ENCODE peak calls at places on chromosome 20, in nine cellular contexts. One of them, this sample, is unnamed.

GRCh38 chr20:50320005-50320909 is 129.6 kb downstream of the CEBPB start:
- DNase-seq in spleen: peak
- DNase-seq in GM12891: no peak
- DNase-seq in stomach: no peak
- DNase-seq in transverse colon: peak
- DNase-seq in HL-60: no peak
- DNase-seq in HCT116: no peak
- DNase-seq in SK-N-SH: peak
- DNase-seq in sigmoid colon: peak
- DNase-seq in this sample: no peak

GRCh38 chr20:36573103-36573797 is at the start of gene TGIF2:
- DNase-seq in spleen: peak
- DNase-seq in GM12891: peak
- DNase-seq in stomach: peak
- DNase-seq in transverse colon: peak
- DNase-seq in HL-60: peak
- DNase-seq in HCT116: peak
- DNase-seq in SK-N-SH: peak
- DNase-seq in sigmoid colon: peak
- DNase-seq in this sample: no peak

GRCh38 chr20:33990075-33990474 is 3.6 kb upstream of the RALY start:
- DNase-seq in spleen: no peak
- DNase-seq in GM12891: no peak
- DNase-seq in stomach: no peak
- DNase-seq in transverse colon: no peak
- DNase-seq in HL-60: no peak
- DNase-seq in HCT116: no peak
- DNase-seq in SK-N-SH: no peak
- DNase-seq in sigmoid colon: no peak
- DNase-seq in this sample: no peak

GRCh38 chr20:51562334-51563140 is 20.0 kb upstream of the NFATC2 start:
- DNase-seq in spleen: peak
- DNase-seq in GM12891: peak
- DNase-seq in stomach: peak
- DNase-seq in transverse colon: peak
- DNase-seq in HL-60: no peak
- DNase-seq in HCT116: peak
- DNase-seq in SK-N-SH: peak
- DNase-seq in sigmoid colon: peak
- DNase-seq in this sample: no peak

GRCh38 chr20:37314617-37315292 is 25.3 kb downstream of the MANBAL start:
- DNase-seq in spleen: no peak
- DNase-seq in GM12891: no peak
- DNase-seq in stomach: no peak
- DNase-seq in transverse colon: no peak
- DNase-seq in HL-60: no peak
- DNase-seq in HCT116: no peak
- DNase-seq in SK-N-SH: peak
- DNase-seq in sigmoid colon: peak
- DNase-seq in this sample: no peak

GRCh38 chr20:43539975-43540672 is 18.7 kb upstream of the SGK2 start:
- DNase-seq in spleen: no peak
- DNase-seq in GM12891: no peak
- DNase-seq in stomach: peak
- DNase-seq in transverse colon: no peak
- DNase-seq in HL-60: no peak
- DNase-seq in HCT116: no peak
- DNase-seq in SK-N-SH: no peak
- DNase-seq in sigmoid colon: no peak
- DNase-seq in this sample: no peak

GRCh38 chr20:14062786-14063185 is 67.5 kb downstream of the MACROD2 start:
- DNase-seq in spleen: no peak
- DNase-seq in GM12891: no peak
- DNase-seq in stomach: no peak
- DNase-seq in transverse colon: no peak
- DNase-seq in HL-60: no peak
- DNase-seq in HCT116: no peak
- DNase-seq in SK-N-SH: no peak
- DNase-seq in sigmoid colon: no peak
- DNase-seq in this sample: no peak

GRCh38 chr20:57079016-57080005 is 187.1 kb downstream of the BMP7 start:
- DNase-seq in spleen: no peak
- DNase-seq in GM12891: no peak
- DNase-seq in stomach: no peak
- DNase-seq in transverse colon: no peak
- DNase-seq in HL-60: no peak
- DNase-seq in HCT116: no peak
- DNase-seq in SK-N-SH: no peak
- DNase-seq in sigmoid colon: no peak
- DNase-seq in this sample: no peak

GRCh38 chr20:20992274-20992673 is 113.9 kb downstream of the LINC00237 start:
- DNase-seq in spleen: no peak
- DNase-seq in GM12891: no peak
- DNase-seq in stomach: no peak
- DNase-seq in transverse colon: no peak
- DNase-seq in HL-60: no peak
- DNase-seq in HCT116: no peak
- DNase-seq in SK-N-SH: no peak
- DNase-seq in sigmoid colon: no peak
- DNase-seq in this sample: no peak

GRCh38 chr20:5862703-5863039 is 87.7 kb downstream of the TRMT6 start:
- DNase-seq in spleen: no peak
- DNase-seq in GM12891: no peak
- DNase-seq in stomach: no peak
- DNase-seq in transverse colon: no peak
- DNase-seq in HL-60: no peak
- DNase-seq in HCT116: no peak
- DNase-seq in SK-N-SH: no peak
- DNase-seq in sigmoid colon: no peak
- DNase-seq in this sample: no peak

GRCh38 chr20:50260480-50261221 is 70.0 kb downstream of the CEBPB start:
- DNase-seq in spleen: no peak
- DNase-seq in GM12891: no peak
- DNase-seq in stomach: no peak
- DNase-seq in transverse colon: no peak
- DNase-seq in HL-60: peak
- DNase-seq in HCT116: no peak
- DNase-seq in SK-N-SH: no peak
- DNase-seq in sigmoid colon: no peak
- DNase-seq in this sample: no peak

GRCh38 chr20:3068986-3069900 is 2.2 kb upstream of the OXT start:
- DNase-seq in spleen: peak
- DNase-seq in GM12891: no peak
- DNase-seq in stomach: peak
- DNase-seq in transverse colon: no peak
- DNase-seq in HL-60: peak
- DNase-seq in HCT116: no peak
- DNase-seq in SK-N-SH: no peak
- DNase-seq in sigmoid colon: no peak
- DNase-seq in this sample: no peak

DNA sequence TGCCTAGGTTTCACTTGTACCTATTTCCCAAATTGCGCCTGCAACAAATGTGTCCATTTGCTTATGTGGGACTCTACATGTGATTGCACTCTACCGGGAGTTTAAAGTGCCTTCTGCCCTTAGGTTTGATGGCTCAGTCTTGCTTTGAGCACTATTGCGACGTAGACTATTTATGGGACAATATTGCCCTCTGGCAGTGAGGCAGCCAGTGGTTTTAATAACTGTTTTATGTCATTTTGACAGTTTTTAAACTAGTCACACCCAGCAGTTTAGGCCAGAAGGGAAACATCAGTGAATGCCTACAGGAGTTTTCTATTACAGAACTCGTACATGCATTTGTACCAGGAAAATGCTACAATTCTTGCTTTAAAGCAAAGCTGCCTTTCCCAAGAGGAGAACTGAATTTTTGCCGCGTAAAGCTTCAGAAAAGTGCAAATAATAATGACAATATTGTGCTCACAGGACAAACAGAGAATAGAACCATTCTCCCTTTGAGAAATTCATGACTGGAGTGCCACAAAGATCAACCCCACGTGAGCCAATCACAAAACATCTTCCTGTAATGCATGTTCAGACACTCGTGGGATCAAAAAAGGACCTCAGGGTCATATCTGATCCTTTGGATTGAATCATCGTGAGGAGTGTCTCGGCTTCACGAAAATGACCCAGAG is 813.6 kb downstream of the KIF16B start:
- DNase-seq in spleen: no peak
- DNase-seq in GM12891: no peak
- DNase-seq in stomach: no peak
- DNase-seq in transverse colon: no peak
- DNase-seq in HL-60: no peak
- DNase-seq in HCT116: no peak
- DNase-seq in SK-N-SH: peak
- DNase-seq in sigmoid colon: no peak
- DNase-seq in this sample: no peak
- TF ChIP-seq POLR2AphosphoS5 in spleen: no peak
- TF ChIP-seq POLR2AphosphoS5 in GM12891: no peak
- TF ChIP-seq POLR2AphosphoS5 in stomach: no peak
- TF ChIP-seq POLR2AphosphoS5 in transverse colon: peak
- TF ChIP-seq POLR2AphosphoS5 in HL-60: no peak
- TF ChIP-seq POLR2AphosphoS5 in HCT116: no peak
- TF ChIP-seq POLR2AphosphoS5 in SK-N-SH: no peak
- TF ChIP-seq POLR2AphosphoS5 in sigmoid colon: peak
- TF ChIP-seq POLR2AphosphoS5 in this sample: no peak

DNA sequence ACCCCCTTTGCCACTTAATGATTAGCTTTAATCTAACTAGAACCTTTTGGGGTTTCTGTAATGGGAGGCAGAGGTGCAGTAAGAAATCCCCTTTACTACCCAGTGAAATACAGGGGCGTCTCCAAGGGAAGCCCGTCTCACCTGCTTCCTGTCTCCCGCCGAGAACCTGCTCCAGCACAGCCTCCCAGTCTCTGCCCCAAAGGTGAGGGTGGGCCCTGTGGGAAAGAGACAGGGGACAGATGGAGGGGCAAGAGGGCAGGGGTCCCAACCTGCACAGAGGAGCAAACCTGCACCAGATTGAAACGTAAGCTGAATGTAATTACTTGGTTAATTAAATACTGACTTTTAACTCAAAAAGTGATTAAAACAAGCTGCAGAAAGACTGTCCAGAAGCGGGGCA is 474.2 kb upstream of the SULF2 start:
- DNase-seq in spleen: no peak
- DNase-seq in GM12891: no peak
- DNase-seq in stomach: no peak
- DNase-seq in transverse colon: no peak
- DNase-seq in HL-60: no peak
- DNase-seq in HCT116: no peak
- DNase-seq in SK-N-SH: no peak
- DNase-seq in sigmoid colon: no peak
- DNase-seq in this sample: no peak
- TF ChIP-seq POLR2AphosphoS5 in spleen: no peak
- TF ChIP-seq POLR2AphosphoS5 in GM12891: no peak
- TF ChIP-seq POLR2AphosphoS5 in stomach: no peak
- TF ChIP-seq POLR2AphosphoS5 in transverse colon: no peak
- TF ChIP-seq POLR2AphosphoS5 in HL-60: no peak
- TF ChIP-seq POLR2AphosphoS5 in HCT116: no peak
- TF ChIP-seq POLR2AphosphoS5 in SK-N-SH: no peak
- TF ChIP-seq POLR2AphosphoS5 in sigmoid colon: no peak
- TF ChIP-seq POLR2AphosphoS5 in this sample: no peak

GRCh38 chr20:1503564-1504227 is 12.5 kb upstream of the SIRPB2 start:
- DNase-seq in spleen: peak
- DNase-seq in GM12891: peak
- DNase-seq in stomach: peak
- DNase-seq in transverse colon: peak
- DNase-seq in HL-60: peak
- DNase-seq in HCT116: peak
- DNase-seq in SK-N-SH: peak
- DNase-seq in sigmoid colon: no peak
- DNase-seq in this sample: no peak
- TF ChIP-seq POLR2AphosphoS5 in spleen: peak
- TF ChIP-seq POLR2AphosphoS5 in GM12891: no peak
- TF ChIP-seq POLR2AphosphoS5 in stomach: peak
- TF ChIP-seq POLR2AphosphoS5 in transverse colon: no peak
- TF ChIP-seq POLR2AphosphoS5 in HL-60: no peak
- TF ChIP-seq POLR2AphosphoS5 in HCT116: no peak
- TF ChIP-seq POLR2AphosphoS5 in SK-N-SH: no peak
- TF ChIP-seq POLR2AphosphoS5 in sigmoid colon: no peak
- TF ChIP-seq POLR2AphosphoS5 in this sample: no peak

GRCh38 chr20:10510216-10510615 is 75.1 kb downstream of the SLX4IP start:
- DNase-seq in spleen: no peak
- DNase-seq in GM12891: no peak
- DNase-seq in stomach: no peak
- DNase-seq in transverse colon: no peak
- DNase-seq in HL-60: no peak
- DNase-seq in HCT116: no peak
- DNase-seq in SK-N-SH: no peak
- DNase-seq in sigmoid colon: no peak
- DNase-seq in this sample: no peak

GRCh38 chr20:10509411-10509810 is 74.3 kb downstream of the SLX4IP start:
- DNase-seq in spleen: no peak
- DNase-seq in GM12891: no peak
- DNase-seq in stomach: no peak
- DNase-seq in transverse colon: no peak
- DNase-seq in HL-60: no peak
- DNase-seq in HCT116: no peak
- DNase-seq in SK-N-SH: no peak
- DNase-seq in sigmoid colon: no peak
- DNase-seq in this sample: no peak

GRCh38 chr20:10513091-10513490 is 78.0 kb downstream of the SLX4IP start:
- DNase-seq in spleen: no peak
- DNase-seq in GM12891: no peak
- DNase-seq in stomach: no peak
- DNase-seq in transverse colon: no peak
- DNase-seq in HL-60: no peak
- DNase-seq in HCT116: no peak
- DNase-seq in SK-N-SH: no peak
- DNase-seq in sigmoid colon: no peak
- DNase-seq in this sample: no peak

GRCh38 chr20:10511166-10511506 is 76.0 kb downstream of the SLX4IP start:
- DNase-seq in spleen: no peak
- DNase-seq in GM12891: no peak
- DNase-seq in stomach: no peak
- DNase-seq in transverse colon: no peak
- DNase-seq in HL-60: no peak
- DNase-seq in HCT116: no peak
- DNase-seq in SK-N-SH: no peak
- DNase-seq in sigmoid colon: no peak
- DNase-seq in this sample: no peak

DNA sequence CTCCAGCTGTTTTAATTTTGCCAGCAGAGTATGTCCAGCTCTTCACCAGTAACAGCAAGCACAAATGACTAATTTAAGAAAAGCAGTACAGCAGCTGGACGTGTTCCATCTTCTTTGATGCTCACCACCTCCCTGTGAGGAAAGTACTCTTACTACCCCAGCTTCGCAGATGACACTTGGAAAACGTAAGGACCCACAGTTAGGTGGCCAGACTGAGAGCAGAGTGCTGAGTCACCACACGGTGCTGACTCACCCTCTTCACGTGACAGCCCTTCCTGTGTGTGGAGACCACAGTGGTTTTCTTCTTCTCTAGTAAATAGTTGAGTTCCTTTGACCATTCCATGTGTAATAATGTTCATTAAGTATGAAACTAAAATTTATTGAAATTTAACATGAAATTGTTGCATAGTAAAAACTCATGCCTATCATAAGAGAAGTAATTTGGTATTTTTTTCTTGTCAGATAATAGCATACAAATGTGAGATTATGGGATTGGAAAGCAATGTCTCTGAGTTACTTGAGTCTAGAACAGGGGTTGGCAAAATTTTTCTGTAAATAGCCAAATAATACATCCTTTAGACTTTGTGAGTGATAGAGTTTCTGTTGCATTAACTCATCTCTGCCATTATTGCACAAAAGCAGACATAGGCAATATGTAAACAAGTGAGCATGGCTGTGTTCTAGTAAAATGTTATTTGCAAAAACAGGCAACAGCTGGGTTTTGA is 76.6 kb downstream of the SLX4IP start:
- DNase-seq in spleen: peak
- DNase-seq in GM12891: peak
- DNase-seq in stomach: peak
- DNase-seq in transverse colon: peak
- DNase-seq in HL-60: peak
- DNase-seq in HCT116: peak
- DNase-seq in SK-N-SH: no peak
- DNase-seq in sigmoid colon: peak
- DNase-seq in this sample: no peak
- TF ChIP-seq POLR2AphosphoS5 in spleen: peak
- TF ChIP-seq POLR2AphosphoS5 in GM12891: peak
- TF ChIP-seq POLR2AphosphoS5 in stomach: peak
- TF ChIP-seq POLR2AphosphoS5 in transverse colon: peak
- TF ChIP-seq POLR2AphosphoS5 in HL-60: peak
- TF ChIP-seq POLR2AphosphoS5 in HCT116: peak
- TF ChIP-seq POLR2AphosphoS5 in SK-N-SH: peak
- TF ChIP-seq POLR2AphosphoS5 in sigmoid colon: peak
- TF ChIP-seq POLR2AphosphoS5 in this sample: peak

This sample was measured in vagina.